ENCODE peak calls at places on chromosomes 3 and 15, in nine cellular contexts. One of them, this sample, is unnamed.

GRCh38 chr3:46191730-46192129 is 16.4 kb downstream of the CCR1 start:
- DNase-seq in neuronal stem cell: no peak
- DNase-seq in NCI-H774: no peak
- DNase-seq in Kasumi-1: no peak
- DNase-seq in B cell: no peak
- DNase-seq in astrocyte of the spinal cord: no peak
- DNase-seq in RPMI7951: no peak
- DNase-seq in WTC11: no peak
- DNase-seq in activated CD4-positive, alpha-beta T cell treated with anti-CD3 and anti-CD28 coated beads, Interleukin-2, amount 50 U/mL, for 48 hours: no peak
- DNase-seq in this sample: no peak

GRCh38 chr15:36005542-36005941 is 459.6 kb upstream of the DPH6 start:
- DNase-seq in neuronal stem cell: no peak
- DNase-seq in NCI-H774: no peak
- DNase-seq in Kasumi-1: no peak
- DNase-seq in B cell: no peak
- DNase-seq in astrocyte of the spinal cord: no peak
- DNase-seq in RPMI7951: no peak
- DNase-seq in WTC11: no peak
- DNase-seq in activated CD4-positive, alpha-beta T cell treated with anti-CD3 and anti-CD28 coated beads, Interleukin-2, amount 50 U/mL, for 48 hours: no peak
- DNase-seq in this sample: no peak

GRCh38 chr3:18444597-18445420 is 19.7 kb upstream of the SATB1 start:
- DNase-seq in neuronal stem cell: peak; percentile 77
- DNase-seq in NCI-H774: peak; percentile 39
- DNase-seq in Kasumi-1: peak; percentile 72
- DNase-seq in B cell: peak; percentile 87
- DNase-seq in astrocyte of the spinal cord: peak; percentile 56
- DNase-seq in RPMI7951: peak; percentile 33
- DNase-seq in WTC11: peak; percentile 71
- DNase-seq in activated CD4-positive, alpha-beta T cell treated with anti-CD3 and anti-CD28 coated beads, Interleukin-2, amount 50 U/mL, for 48 hours: peak; percentile 69
- DNase-seq in this sample: no peak

GRCh38 chr3:13831386-13831996 is 48.4 kb downstream of the WNT7A start:
- DNase-seq in neuronal stem cell: no peak
- DNase-seq in NCI-H774: no peak
- DNase-seq in Kasumi-1: no peak
- DNase-seq in B cell: no peak
- DNase-seq in astrocyte of the spinal cord: no peak
- DNase-seq in RPMI7951: no peak
- DNase-seq in WTC11: no peak
- DNase-seq in activated CD4-positive, alpha-beta T cell treated with anti-CD3 and anti-CD28 coated beads, Interleukin-2, amount 50 U/mL, for 48 hours: no peak
- DNase-seq in this sample: no peak

GRCh38 chr3:168878655-168879054 is 782.9 kb upstream of the GOLIM4 start:
- DNase-seq in neuronal stem cell: no peak
- DNase-seq in NCI-H774: no peak
- DNase-seq in Kasumi-1: no peak
- DNase-seq in B cell: no peak
- DNase-seq in astrocyte of the spinal cord: peak; percentile 54
- DNase-seq in RPMI7951: no peak
- DNase-seq in WTC11: no peak
- DNase-seq in activated CD4-positive, alpha-beta T cell treated with anti-CD3 and anti-CD28 coated beads, Interleukin-2, amount 50 U/mL, for 48 hours: no peak
- DNase-seq in this sample: no peak

GRCh38 chr3:55720614-55721013 is 233.5 kb upstream of the WNT5A start:
- DNase-seq in neuronal stem cell: no peak
- DNase-seq in NCI-H774: no peak
- DNase-seq in Kasumi-1: no peak
- DNase-seq in B cell: no peak
- DNase-seq in astrocyte of the spinal cord: peak; percentile 68
- DNase-seq in RPMI7951: peak; percentile 60
- DNase-seq in WTC11: no peak
- DNase-seq in activated CD4-positive, alpha-beta T cell treated with anti-CD3 and anti-CD28 coated beads, Interleukin-2, amount 50 U/mL, for 48 hours: no peak
- DNase-seq in this sample: no peak

GRCh38 chr15:90822204-90822955 is 46.0 kb upstream of the FURIN start:
- DNase-seq in neuronal stem cell: no peak
- DNase-seq in NCI-H774: no peak
- DNase-seq in Kasumi-1: no peak
- DNase-seq in B cell: no peak
- DNase-seq in astrocyte of the spinal cord: no peak
- DNase-seq in RPMI7951: no peak
- DNase-seq in WTC11: peak; percentile 3
- DNase-seq in activated CD4-positive, alpha-beta T cell treated with anti-CD3 and anti-CD28 coated beads, Interleukin-2, amount 50 U/mL, for 48 hours: no peak
- DNase-seq in this sample: no peak

GRCh38 chr3:123400169-123400568 is 48.7 kb downstream of the ADCY5 start:
- DNase-seq in neuronal stem cell: no peak
- DNase-seq in NCI-H774: no peak
- DNase-seq in Kasumi-1: no peak
- DNase-seq in B cell: no peak
- DNase-seq in astrocyte of the spinal cord: no peak
- DNase-seq in RPMI7951: no peak
- DNase-seq in WTC11: no peak
- DNase-seq in activated CD4-positive, alpha-beta T cell treated with anti-CD3 and anti-CD28 coated beads, Interleukin-2, amount 50 U/mL, for 48 hours: no peak
- DNase-seq in this sample: no peak

GRCh38 chr3:195062866-195063540 is 208.0 kb downstream of the XXYLT1 start:
- DNase-seq in neuronal stem cell: no peak
- DNase-seq in NCI-H774: no peak
- DNase-seq in Kasumi-1: no peak
- DNase-seq in B cell: no peak
- DNase-seq in astrocyte of the spinal cord: no peak
- DNase-seq in RPMI7951: no peak
- DNase-seq in WTC11: no peak
- DNase-seq in activated CD4-positive, alpha-beta T cell treated with anti-CD3 and anti-CD28 coated beads, Interleukin-2, amount 50 U/mL, for 48 hours: no peak
- DNase-seq in this sample: no peak

GRCh38 chr3:144770813-144771400 is 799.3 kb downstream of the DIPK2A start:
- DNase-seq in neuronal stem cell: peak; percentile 8
- DNase-seq in NCI-H774: peak; percentile 13
- DNase-seq in Kasumi-1: peak; percentile 3
- DNase-seq in B cell: no peak
- DNase-seq in astrocyte of the spinal cord: peak; percentile 59
- DNase-seq in RPMI7951: no peak
- DNase-seq in WTC11: no peak
- DNase-seq in activated CD4-positive, alpha-beta T cell treated with anti-CD3 and anti-CD28 coated beads, Interleukin-2, amount 50 U/mL, for 48 hours: no peak
- DNase-seq in this sample: no peak

GRCh38 chr15:64809649-64810498 is 15.6 kb downstream of the PIF1 start:
- DNase-seq in neuronal stem cell: peak; percentile 83
- DNase-seq in NCI-H774: peak; percentile 54
- DNase-seq in Kasumi-1: peak; percentile 71
- DNase-seq in B cell: peak; percentile 80
- DNase-seq in astrocyte of the spinal cord: peak; percentile 60
- DNase-seq in RPMI7951: peak; percentile 65
- DNase-seq in WTC11: peak; percentile 95
- DNase-seq in activated CD4-positive, alpha-beta T cell treated with anti-CD3 and anti-CD28 coated beads, Interleukin-2, amount 50 U/mL, for 48 hours: peak; percentile 78
- DNase-seq in this sample: no peak

GRCh38 chr3:170488802-170489201 is 70.1 kb downstream of the CLDN11 start:
- DNase-seq in neuronal stem cell: no peak
- DNase-seq in NCI-H774: no peak
- DNase-seq in Kasumi-1: no peak
- DNase-seq in B cell: no peak
- DNase-seq in astrocyte of the spinal cord: peak; percentile 62
- DNase-seq in RPMI7951: peak; percentile 94
- DNase-seq in WTC11: no peak
- DNase-seq in activated CD4-positive, alpha-beta T cell treated with anti-CD3 and anti-CD28 coated beads, Interleukin-2, amount 50 U/mL, for 48 hours: no peak
- DNase-seq in this sample: no peak

GRCh38 chr15:66879511-66879910 is 177.5 kb downstream of the SMAD6 start:
- DNase-seq in neuronal stem cell: no peak
- DNase-seq in NCI-H774: no peak
- DNase-seq in Kasumi-1: no peak
- DNase-seq in B cell: no peak
- DNase-seq in astrocyte of the spinal cord: no peak
- DNase-seq in RPMI7951: no peak
- DNase-seq in WTC11: no peak
- DNase-seq in activated CD4-positive, alpha-beta T cell treated with anti-CD3 and anti-CD28 coated beads, Interleukin-2, amount 50 U/mL, for 48 hours: no peak
- DNase-seq in this sample: no peak

GRCh38 chr3:41102053-41102556 is 97.2 kb upstream of the CTNNB1 start:
- DNase-seq in neuronal stem cell: no peak
- DNase-seq in NCI-H774: no peak
- DNase-seq in Kasumi-1: no peak
- DNase-seq in B cell: no peak
- DNase-seq in astrocyte of the spinal cord: no peak
- DNase-seq in RPMI7951: peak; percentile 81
- DNase-seq in WTC11: no peak
- DNase-seq in activated CD4-positive, alpha-beta T cell treated with anti-CD3 and anti-CD28 coated beads, Interleukin-2, amount 50 U/mL, for 48 hours: no peak
- DNase-seq in this sample: no peak

GRCh38 chr15:71585159-71585558 is 225.2 kb upstream of the NR2E3 start:
- DNase-seq in neuronal stem cell: no peak
- DNase-seq in NCI-H774: no peak
- DNase-seq in Kasumi-1: no peak
- DNase-seq in B cell: no peak
- DNase-seq in astrocyte of the spinal cord: no peak
- DNase-seq in RPMI7951: no peak
- DNase-seq in WTC11: no peak
- DNase-seq in activated CD4-positive, alpha-beta T cell treated with anti-CD3 and anti-CD28 coated beads, Interleukin-2, amount 50 U/mL, for 48 hours: no peak
- DNase-seq in this sample: no peak

GRCh38 chr3:55167586-55168317 is 239.9 kb upstream of the LRTM1 start:
- DNase-seq in neuronal stem cell: no peak
- DNase-seq in NCI-H774: no peak
- DNase-seq in Kasumi-1: no peak
- DNase-seq in B cell: no peak
- DNase-seq in astrocyte of the spinal cord: peak; percentile 65
- DNase-seq in RPMI7951: peak; percentile 99
- DNase-seq in WTC11: no peak
- DNase-seq in activated CD4-positive, alpha-beta T cell treated with anti-CD3 and anti-CD28 coated beads, Interleukin-2, amount 50 U/mL, for 48 hours: no peak
- DNase-seq in this sample: no peak

GRCh38 chr3:54814224-54814623 is 113.6 kb downstream of the LRTM1 start:
- DNase-seq in neuronal stem cell: no peak
- DNase-seq in NCI-H774: no peak
- DNase-seq in Kasumi-1: no peak
- DNase-seq in B cell: no peak
- DNase-seq in astrocyte of the spinal cord: no peak
- DNase-seq in RPMI7951: no peak
- DNase-seq in WTC11: no peak
- DNase-seq in activated CD4-positive, alpha-beta T cell treated with anti-CD3 and anti-CD28 coated beads, Interleukin-2, amount 50 U/mL, for 48 hours: no peak
- DNase-seq in this sample: no peak

GRCh38 chr3:146308682-146309081 is 57.8 kb upstream of the PLSCR4 start:
- DNase-seq in neuronal stem cell: no peak
- DNase-seq in NCI-H774: no peak
- DNase-seq in Kasumi-1: no peak
- DNase-seq in B cell: no peak
- DNase-seq in astrocyte of the spinal cord: peak; percentile 41
- DNase-seq in RPMI7951: peak; percentile 85
- DNase-seq in WTC11: no peak
- DNase-seq in activated CD4-positive, alpha-beta T cell treated with anti-CD3 and anti-CD28 coated beads, Interleukin-2, amount 50 U/mL, for 48 hours: no peak
- DNase-seq in this sample: no peak

GRCh38 chr3:126372413-126373145 is 15.4 kb upstream of the KLF15 start:
- DNase-seq in neuronal stem cell: no peak
- DNase-seq in NCI-H774: no peak
- DNase-seq in Kasumi-1: no peak
- DNase-seq in B cell: no peak
- DNase-seq in astrocyte of the spinal cord: no peak
- DNase-seq in RPMI7951: no peak
- DNase-seq in WTC11: peak; percentile 17
- DNase-seq in activated CD4-positive, alpha-beta T cell treated with anti-CD3 and anti-CD28 coated beads, Interleukin-2, amount 50 U/mL, for 48 hours: no peak
- DNase-seq in this sample: no peak

This sample was measured in vagina.